ENCODE peak calls at places on chromosome 1, in five cellular contexts. R is tibial nerve, B is mammary epithelial cell, D is fibroblast of lung, M is adrenal gland. C is an unnamed sample.

GRCh38 chr1:201224671-201225400 is 34.2 kb downstream of the IGFN1 start:
- DNase-seq in R (no peak), D (no peak), B (no peak), M (peak; percentile 35), C (peak; percentile 24)

GRCh38 chr1:63787875-63788274 is 14.1 kb downstream of the ROR1 start:
- DNase-seq in D (no peak), M (no peak), R (no peak), B (no peak), C (no peak)

GRCh38 chr1:112230232-112230631 is 165.8 kb upstream of the CTTNBP2NL start:
- DNase-seq in R (no peak), M (no peak), D (no peak), B (no peak), C (no peak)

GRCh38 chr1:154975409-154976205 is 1.1 kb downstream of the CKS1B start:
- DNase-seq in B (peak; percentile 48), D (peak; percentile 54), M (peak; percentile 86), R (peak; percentile 58), C (peak; percentile 61)

GRCh38 chr1:145997156-145998023 is 1.0 kb upstream of the TXNIP start:
- DNase-seq in B (no peak), M (peak; percentile 77), R (peak; percentile 71), D (peak; percentile 38), C (no peak)

GRCh38 chr1:238690415-238690814 is 696.0 kb upstream of the CHRM3 start:
- DNase-seq in B (peak; percentile 9), D (peak; percentile 22), M (no peak), R (no peak), C (peak; percentile 23)

GRCh38 chr1:43772978-43773377 is 65.6 kb downstream of the ST3GAL3 start:
- DNase-seq in M (no peak), D (no peak), B (no peak), R (no peak), C (no peak)

GRCh38 chr1:87169250-87169910 is 159.3 kb upstream of the LMO4 start:
- DNase-seq in M (no peak), D (peak; percentile 25), R (no peak), B (no peak), C (no peak)

GRCh38 chr1:33300673-33301072 is 20.2 kb downstream of the A3GALT2 start:
- DNase-seq in B (no peak), D (peak; percentile 73), R (peak; percentile 75), M (peak; percentile 82), C (no peak)

GRCh38 chr1:222243902-222244301 is 304.0 kb downstream of the HHIPL2 start:
- DNase-seq in R (no peak), D (peak; percentile 28), M (no peak), B (peak; percentile 90), C (no peak)

GRCh38 chr1:218665216-218665615 is 320.1 kb downstream of the TGFB2 start:
- DNase-seq in R (peak; percentile 50), D (peak; percentile 90), M (peak; percentile 65), B (no peak), C (peak; percentile 65)

GRCh38 chr1:167489581-167490340 is 28.6 kb downstream of the CD247 start:
- DNase-seq in D (no peak), B (no peak), M (no peak), R (no peak), C (no peak)

GRCh38 chr1:194068444-194069167 is 882.2 kb upstream of the B3GALT2 start:
- DNase-seq in D (no peak), B (no peak), R (no peak), M (no peak), C (no peak)

GRCh38 chr1:52059326-52059725 is 3.2 kb downstream of the BTF3L4 start:
- DNase-seq in D (peak; percentile 53), R (no peak), M (no peak), B (peak; percentile 35), C (no peak)

GRCh38 chr1:57599233-57599994 is 175.6 kb upstream of the DAB1 start:
- DNase-seq in D (peak; percentile 71), R (no peak), M (no peak), B (no peak), C (no peak)

GRCh38 chr1:8370928-8371327 is 53.0 kb downstream of the SLC45A1 start:
- DNase-seq in D (peak; percentile 51), B (no peak), M (peak; percentile 76), R (no peak), C (no peak)
- H3K27ac ChIP-seq in D (no peak overlapping the region), B (no peak overlapping the region), M (no peak overlapping the region), R (peak overlapping the region; percentile 91), C (peak overlapping the region; percentile 8)

DNA sequence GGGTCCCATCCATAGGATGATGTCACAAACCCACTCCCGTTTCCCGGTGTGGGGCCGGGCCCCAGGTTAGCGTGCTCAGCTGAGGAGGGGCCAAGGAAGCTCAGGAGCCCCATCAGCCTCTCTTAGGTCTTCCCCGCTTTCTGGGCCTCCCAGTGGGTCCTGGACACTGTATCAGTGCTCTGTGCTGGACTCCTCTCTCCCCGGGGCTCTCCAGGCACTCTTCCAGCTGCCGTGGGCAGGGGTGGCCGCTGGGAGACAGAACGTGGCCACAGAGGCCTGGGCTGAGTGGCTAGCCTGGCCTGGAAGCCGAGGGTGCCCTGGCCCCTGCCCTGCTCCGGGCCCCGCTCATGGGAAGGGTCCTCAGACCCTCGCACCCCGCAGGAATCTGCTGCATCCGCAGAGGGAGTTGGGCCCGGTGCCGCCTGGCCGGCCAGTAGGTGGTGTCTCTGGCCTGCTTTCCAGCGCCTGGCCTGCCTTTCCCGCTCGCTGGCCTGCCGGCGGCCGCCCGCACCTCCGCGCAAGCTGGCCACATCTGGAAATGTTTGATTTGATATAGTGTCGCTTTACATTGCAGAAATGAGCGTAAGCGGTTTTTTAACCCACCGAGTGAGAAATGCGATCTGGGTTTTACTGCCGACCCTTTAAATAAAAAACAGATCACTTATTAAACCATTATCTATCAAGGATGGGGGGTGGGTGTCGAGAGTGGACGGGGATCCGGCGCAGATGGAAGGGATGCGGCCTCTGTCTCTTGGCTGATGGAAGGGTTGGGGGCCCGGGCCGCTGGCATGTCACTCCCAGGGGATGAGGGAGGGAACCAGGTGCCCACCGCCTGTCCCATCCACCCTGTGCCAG is 74.4 kb upstream of the TTC34 start:
- DNase-seq in M (no peak), B (no peak), D (no peak), R (peak; percentile 7), C (no peak)
- TF ChIP-seq CTCF in M (no peak), B (no peak), D (peak; percentile 9), R (peak; percentile 84), C (peak; percentile 5)

GRCh38 chr1:161038523-161039153 is at the start of gene TSTD1:
- DNase-seq in M (peak; percentile 70), R (no peak), D (no peak), B (peak; percentile 64), C (no peak)

GRCh38 chr1:161039546-161039945 is 782 bp upstream of the TSTD1 start:
- DNase-seq in M (no peak), D (no peak), R (no peak), B (no peak), C (no peak)

GRCh38 chr1:161039154-161039545 is 386 bp upstream of the TSTD1 start:
- DNase-seq in M (no peak), B (no peak), D (no peak), R (no peak), C (no peak)

GRCh38 chr1:161033751-161034150 is 5.0 kb downstream of the TSTD1 start:
- DNase-seq in D (no peak), M (no peak), R (no peak), B (peak; percentile 79), C (no peak)

DNA sequence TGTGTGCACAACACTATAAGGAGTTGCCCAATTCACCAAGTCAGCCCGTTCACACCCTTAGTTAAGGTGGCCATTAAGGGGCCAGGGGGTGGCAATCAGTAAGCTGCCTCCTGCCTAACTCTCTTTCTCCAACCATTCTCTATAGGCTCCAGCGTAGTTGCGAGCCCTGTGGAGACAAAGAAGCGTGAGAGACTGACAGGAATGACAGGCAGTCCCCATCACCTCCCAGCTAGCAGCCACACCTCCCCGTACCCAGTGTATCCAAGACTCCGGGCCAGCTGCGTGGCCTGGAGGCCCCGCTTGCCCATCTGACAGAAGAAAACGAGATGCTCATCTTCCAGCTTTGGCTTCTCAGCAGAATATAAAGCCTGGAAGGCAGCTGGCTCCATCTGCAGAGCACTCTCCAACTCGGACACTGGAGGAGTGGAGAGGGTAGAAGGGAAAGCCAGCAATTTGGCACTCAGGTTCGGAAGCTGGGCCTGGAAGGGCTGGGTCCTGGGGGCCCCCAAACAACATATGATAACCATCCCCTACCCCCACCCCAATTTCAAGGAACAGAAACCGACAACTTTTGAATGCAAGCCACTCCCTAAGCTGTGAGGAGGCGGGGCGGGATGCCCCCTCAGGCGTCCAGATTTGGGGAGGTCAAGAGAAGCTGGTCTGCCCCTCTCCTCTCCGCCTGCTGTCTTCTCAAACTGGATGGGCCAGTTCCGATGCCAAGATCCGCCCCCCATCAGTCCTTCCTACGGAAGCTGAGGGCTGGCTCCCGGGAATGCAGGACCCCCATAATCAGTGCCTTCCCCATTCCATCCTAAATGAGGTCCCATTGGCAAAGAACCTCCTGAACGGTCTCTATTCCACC is 872 bp downstream of the TSTD1 start:
- DNase-seq in R (no peak), B (no peak), M (no peak), D (no peak), C (no peak)
- H3K27ac ChIP-seq in R (peak overlapping the region; percentile 64), B (peak overlapping the region; percentile 44), M (no peak overlapping the region), D (no peak overlapping the region), C (no peak overlapping the region)

GRCh38 chr1:22708777-22709176 is 1.9 kb upstream of the EPHB2 start:
- DNase-seq in D (no peak), M (no peak), B (no peak), R (no peak), C (no peak)

GRCh38 chr1:22711071-22711470 is 432 bp downstream of the EPHB2 start:
- DNase-seq in B (no peak), M (no peak), D (no peak), R (no peak), C (no peak)

GRCh38 chr1:22710688-22711024 is at the start of gene EPHB2:
- DNase-seq in D (peak; percentile 34), R (no peak), B (peak; percentile 24), M (no peak), C (no peak)

GRCh38 chr1:22709891-22710687 is 550 bp upstream of the EPHB2 start:
- DNase-seq in D (peak; percentile 62), R (peak; percentile 43), B (peak; percentile 19), M (peak; percentile 68), C (peak; percentile 57)

DNA sequence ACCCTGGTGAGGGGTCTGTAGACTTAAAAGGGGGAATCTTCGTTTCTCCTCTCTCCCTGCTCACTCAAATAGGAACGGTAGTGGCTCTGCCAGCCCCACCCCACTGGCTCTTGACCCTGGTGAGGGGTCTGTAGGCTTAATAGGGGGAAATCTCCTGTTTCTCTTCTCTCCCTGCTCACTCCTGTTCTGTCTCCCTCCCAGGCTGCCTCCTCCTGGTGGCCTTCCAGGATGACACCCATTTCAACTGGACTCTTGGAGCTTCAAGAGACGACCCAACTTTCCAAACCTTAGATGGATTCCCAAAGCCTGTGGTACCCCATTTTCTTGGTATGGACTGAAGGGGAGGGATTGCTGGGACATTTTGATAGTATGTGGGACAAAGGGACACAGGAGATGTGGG is 1.4 kb upstream of the EPHB2 start:
- DNase-seq in M (no peak), D (no peak), R (no peak), B (no peak), C (no peak)
- TF ChIP-seq CTCF in M (no peak), D (peak; percentile 45), R (no peak), B (peak; percentile 15), C (peak; percentile 69)

GRCh38 chr1:161740871-161741270 is 8.7 kb upstream of the DUSP12 start:
- DNase-seq in M (no peak), R (no peak), B (no peak), D (no peak), C (no peak)
- H3K27ac ChIP-seq in M (no peak overlapping the region), R (no peak overlapping the region), B (no peak overlapping the region), D (no peak overlapping the region), C (no peak overlapping the region)

DNA sequence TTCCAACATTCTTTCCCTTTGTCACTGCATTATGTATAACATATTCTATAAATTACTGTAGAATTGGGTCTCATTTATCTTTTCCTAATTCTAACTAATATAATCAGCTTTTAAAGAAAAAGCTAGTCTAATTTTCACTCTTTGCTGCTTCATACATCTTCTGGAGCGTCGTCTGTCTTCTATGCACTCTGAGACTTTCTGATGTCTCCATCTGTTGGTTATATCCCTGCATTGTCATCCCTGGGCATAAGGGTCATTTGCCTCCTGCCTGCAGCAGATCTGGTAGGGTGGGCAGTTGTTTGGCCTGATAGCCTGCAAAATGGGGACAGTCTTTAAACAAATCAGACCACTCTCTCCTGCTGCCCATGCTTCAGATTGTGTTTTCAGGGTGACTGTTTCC is 40.8 kb upstream of the DYNLT5 start:
- DNase-seq in D (peak; percentile 5), R (no peak), M (no peak), B (no peak), C (peak; percentile 3)
- TF ChIP-seq CTCF in D (peak; percentile 26), R (no peak), M (no peak), B (peak; percentile 33), C (peak; percentile 57)

C was measured in brain microvascular endothelial cell.